ENCODE peak calls at places on chromosomes 6 and 20, in nine cellular contexts. M, S, V, Z, Q, F, T, D and H are unnamed samples.

GRCh38 chr6:96116674-96117073 is 100.9 kb downstream of the FUT9 start:
- DNase-seq in M (no peak), S (peak; percentile 14), V (no peak), Z (peak; percentile 17), Q (no peak), F (no peak), T (no peak), D (no peak), H (no peak)

GRCh38 chr6:41098366-41098765 is 25.6 kb downstream of the NFYA start:
- DNase-seq in M (peak; percentile 71), S (no peak), V (no peak), Z (no peak), Q (no peak), F (no peak), T (peak; percentile 22), D (no peak), H (no peak)

GRCh38 chr6:166307981-166308768 is at the start of gene PRR18:
- DNase-seq in M (no peak), S (peak; percentile 53), V (peak; percentile 48), Z (no peak), Q (no peak), F (no peak), T (no peak), D (peak; percentile 62), H (peak; percentile 6)

GRCh38 chr20:9808166-9808565 is 30.7 kb downstream of the PAK5 start:
- DNase-seq in M (peak; percentile 58), S (no peak), V (no peak), Z (no peak), Q (no peak), F (no peak), T (no peak), D (no peak), H (no peak)

GRCh38 chr6:14275493-14275851 is 157.9 kb downstream of the CD83 start:
- DNase-seq in M (no peak), S (no peak), V (no peak), Z (no peak), Q (no peak), F (no peak), T (no peak), D (no peak), H (no peak)

GRCh38 chr20:59240006-59240405 is 60.4 kb upstream of the EDN3 start:
- DNase-seq in M (no peak), S (no peak), V (no peak), Z (no peak), Q (no peak), F (no peak), T (no peak), D (no peak), H (no peak)

GRCh38 chr6:92132446-92132845 is 1286.9 kb downstream of the EPHA7 start:
- DNase-seq in M (no peak), S (no peak), V (no peak), Z (no peak), Q (no peak), F (no peak), T (no peak), D (no peak), H (peak; percentile 8)

GRCh38 chr6:142856857-142857608 is 87.9 kb downstream of the HIVEP2 start:
- DNase-seq in M (no peak), S (no peak), V (no peak), Z (no peak), Q (no peak), F (no peak), T (no peak), D (no peak), H (no peak)

GRCh38 chr20:61502433-61502832 is 250.4 kb downstream of the CDH4 start:
- DNase-seq in M (no peak), S (no peak), V (no peak), Z (no peak), Q (no peak), F (peak; percentile 22), T (peak; percentile 18), D (no peak), H (peak; percentile 22)

GRCh38 chr20:18380908-18381529 is 85.8 kb downstream of the DZANK1 start:
- DNase-seq in M (no peak), S (peak; percentile 41), V (no peak), Z (no peak), Q (no peak), F (no peak), T (no peak), D (no peak), H (no peak)

GRCh38 chr20:57264151-57264792 is 2.2 kb downstream of the BMP7 start:
- DNase-seq in M (no peak), S (no peak), V (no peak), Z (no peak), Q (no peak), F (no peak), T (no peak), D (no peak), H (no peak)

GRCh38 chr6:2893276-2893675 is 9.8 kb downstream of the SERPINB9 start:
- DNase-seq in M (no peak), S (no peak), V (no peak), Z (no peak), Q (no peak), F (no peak), T (no peak), D (no peak), H (no peak)

GRCh38 chr6:148682990-148683389 is 63.8 kb upstream of the UST start:
- DNase-seq in M (no peak), S (no peak), V (no peak), Z (peak; percentile 52), Q (no peak), F (no peak), T (no peak), D (no peak), H (no peak)